ENCODE peak calls at places on chromosomes 13 and 19, in five cellular contexts. One of them, this sample, is unnamed.
A peak's percentile ranks its signal among the peaks of the same experiment; 100 is the strongest.

GRCh38 chr19:48221628-48222027 is 34.1 kb downstream of the CARD8 start:
- DNase-seq in neuronal stem cell: no peak
- DNase-seq in mesenchymal stem cell: no peak
- DNase-seq in H1: no peak
- DNase-seq in IMR-90: no peak
- DNase-seq in this sample: no peak

GRCh38 chr13:62879071-62879470 is 1463.4 kb upstream of the PCDH20 start:
- DNase-seq in mesenchymal stem cell: peak; percentile 37
- DNase-seq in H1: no peak
- DNase-seq in IMR-90: peak; percentile 77
- DNase-seq in neuronal stem cell: no peak
- DNase-seq in this sample: no peak

GRCh38 chr19:55047951-55048350 is 9.9 kb upstream of the GP6 start:
- DNase-seq in mesenchymal stem cell: no peak
- DNase-seq in H1: no peak
- DNase-seq in IMR-90: no peak
- DNase-seq in neuronal stem cell: no peak
- DNase-seq in this sample: no peak

GRCh38 chr13:29816715-29817114 is 33.7 kb downstream of the UBL3 start:
- DNase-seq in neuronal stem cell: no peak
- DNase-seq in IMR-90: no peak
- DNase-seq in H1: no peak
- DNase-seq in mesenchymal stem cell: no peak
- DNase-seq in this sample: no peak

GRCh38 chr19:45716314-45717130 is 14.2 kb downstream of the FBXO46 start:
- DNase-seq in IMR-90: no peak
- DNase-seq in mesenchymal stem cell: peak; percentile 35
- DNase-seq in H1: no peak
- DNase-seq in neuronal stem cell: no peak
- DNase-seq in this sample: no peak

GRCh38 chr13:71828117-71828516 is 38.9 kb downstream of the DACH1 start:
- DNase-seq in H1: no peak
- DNase-seq in neuronal stem cell: no peak
- DNase-seq in mesenchymal stem cell: peak; percentile 42
- DNase-seq in IMR-90: no peak
- DNase-seq in this sample: no peak

GRCh38 chr19:1509589-1510441 is 3.0 kb downstream of the ADAMTSL5 start:
- DNase-seq in neuronal stem cell: no peak
- DNase-seq in IMR-90: no peak
- DNase-seq in H1: no peak
- DNase-seq in mesenchymal stem cell: no peak
- DNase-seq in this sample: no peak

GRCh38 chr19:50796634-50797428 is 6.6 kb downstream of the ACP4 start:
- DNase-seq in neuronal stem cell: no peak
- DNase-seq in IMR-90: no peak
- DNase-seq in H1: no peak
- DNase-seq in mesenchymal stem cell: no peak
- DNase-seq in this sample: no peak

GRCh38 chr19:11505504-11506100 is at the start of gene ZNF653:
- DNase-seq in mesenchymal stem cell: peak; percentile 95
- DNase-seq in IMR-90: peak; percentile 92
- DNase-seq in H1: peak; percentile 98
- DNase-seq in neuronal stem cell: peak; percentile 97
- DNase-seq in this sample: peak; percentile 95

GRCh38 chr19:7506385-7507328 is 9.2 kb upstream of the ZNF358 start:
- DNase-seq in neuronal stem cell: peak; percentile 77
- DNase-seq in IMR-90: peak; percentile 48
- DNase-seq in H1: peak; percentile 98
- DNase-seq in mesenchymal stem cell: peak; percentile 92
- DNase-seq in this sample: peak; percentile 99

GRCh38 chr13:58858870-58859371 is 1227.4 kb downstream of the PCDH17 start:
- DNase-seq in mesenchymal stem cell: no peak
- DNase-seq in IMR-90: no peak
- DNase-seq in neuronal stem cell: no peak
- DNase-seq in H1: no peak
- DNase-seq in this sample: no peak

GRCh38 chr13:59710995-59711701 is 452.6 kb downstream of the DIAPH3 start:
- DNase-seq in mesenchymal stem cell: peak; percentile 46
- DNase-seq in neuronal stem cell: no peak
- DNase-seq in IMR-90: no peak
- DNase-seq in H1: no peak
- DNase-seq in this sample: no peak

GRCh38 chr13:66264976-66265375 is 965.2 kb downstream of the PCDH9 start:
- DNase-seq in mesenchymal stem cell: no peak
- DNase-seq in IMR-90: peak; percentile 1
- DNase-seq in neuronal stem cell: no peak
- DNase-seq in H1: no peak
- DNase-seq in this sample: no peak

GRCh38 chr13:50529154-50529882 is 314.2 kb downstream of the DLEU7 start:
- DNase-seq in mesenchymal stem cell: peak; percentile 52
- DNase-seq in neuronal stem cell: no peak
- DNase-seq in H1: no peak
- DNase-seq in IMR-90: peak; percentile 89
- DNase-seq in this sample: peak; percentile 67

GRCh38 chr19:7926021-7926726 is at the start of gene CTXN1:
- DNase-seq in IMR-90: no peak
- DNase-seq in neuronal stem cell: peak; percentile 72
- DNase-seq in H1: peak; percentile 91
- DNase-seq in mesenchymal stem cell: peak; percentile 75
- DNase-seq in this sample: peak; percentile 71

GRCh38 chr19:52896431-52897148 is 845 bp downstream of the ZNF320 start:
- DNase-seq in mesenchymal stem cell: peak; percentile 46
- DNase-seq in H1: peak; percentile 57
- DNase-seq in IMR-90: peak; percentile 1
- DNase-seq in neuronal stem cell: peak; percentile 2
- DNase-seq in this sample: peak; percentile 40

GRCh38 chr13:20399961-20400360 is 125.7 kb downstream of the CRYL1 start:
- DNase-seq in IMR-90: no peak
- DNase-seq in neuronal stem cell: no peak
- DNase-seq in mesenchymal stem cell: no peak
- DNase-seq in H1: no peak
- DNase-seq in this sample: no peak

GRCh38 chr19:4019578-4019977 is 12.0 kb downstream of the PIAS4 start:
- DNase-seq in H1: no peak
- DNase-seq in neuronal stem cell: no peak
- DNase-seq in mesenchymal stem cell: no peak
- DNase-seq in IMR-90: no peak
- DNase-seq in this sample: no peak

GRCh38 chr19:1618157-1619093 is 13.2 kb upstream of the UQCR11 start:
- DNase-seq in mesenchymal stem cell: no peak
- DNase-seq in neuronal stem cell: no peak
- DNase-seq in H1: peak; percentile 73
- DNase-seq in IMR-90: no peak
- DNase-seq in this sample: peak; percentile 83

GRCh38 chr19:44683434-44684210 is 12.3 kb downstream of the CEACAM19 start:
- DNase-seq in H1: no peak
- DNase-seq in neuronal stem cell: no peak
- DNase-seq in mesenchymal stem cell: no peak
- DNase-seq in IMR-90: no peak
- DNase-seq in this sample: no peak

GRCh38 chr13:20799726-20800416 is 26.1 kb upstream of the EEF1AKMT1 start:
- DNase-seq in H1: no peak
- DNase-seq in neuronal stem cell: no peak
- DNase-seq in mesenchymal stem cell: no peak
- DNase-seq in IMR-90: peak; percentile 32
- DNase-seq in this sample: no peak

GRCh38 chr13:36819811-36820140 is 754 bp downstream of the RFXAP start:
- DNase-seq in mesenchymal stem cell: peak; percentile 40
- DNase-seq in neuronal stem cell: peak; percentile 9
- DNase-seq in IMR-90: peak; percentile 36
- DNase-seq in H1: no peak
- DNase-seq in this sample: peak; percentile 38

GRCh38 chr19:58021541-58022282 is 12.1 kb upstream of the ZSCAN1 start:
- DNase-seq in neuronal stem cell: peak; percentile 33
- DNase-seq in H1: peak; percentile 72
- DNase-seq in mesenchymal stem cell: peak; percentile 23
- DNase-seq in IMR-90: peak; percentile 40
- DNase-seq in this sample: peak; percentile 84

GRCh38 chr19:13881231-13881691 is 4.3 kb downstream of the NANOS3 start:
- DNase-seq in neuronal stem cell: no peak
- DNase-seq in mesenchymal stem cell: peak; percentile 45
- DNase-seq in H1: no peak
- DNase-seq in IMR-90: peak; percentile 27
- DNase-seq in this sample: peak; percentile 84

GRCh38 chr13:110559429-110559943 is 2.0 kb downstream of the RAB20 start:
- DNase-seq in IMR-90: peak; percentile 62
- DNase-seq in H1: no peak
- DNase-seq in neuronal stem cell: no peak
- DNase-seq in mesenchymal stem cell: peak; percentile 48
- DNase-seq in this sample: no peak

GRCh38 chr13:50387124-50387581 is 371.9 kb downstream of the KCNRG start:
- DNase-seq in H1: peak; percentile 54
- DNase-seq in neuronal stem cell: peak; percentile 30
- DNase-seq in IMR-90: peak; percentile 42
- DNase-seq in mesenchymal stem cell: peak; percentile 53
- DNase-seq in this sample: peak; percentile 72

GRCh38 chr19:8335343-8336071 is 7.6 kb downstream of the KANK3 start:
- DNase-seq in neuronal stem cell: no peak
- DNase-seq in mesenchymal stem cell: no peak
- DNase-seq in H1: peak; percentile 81
- DNase-seq in IMR-90: no peak
- DNase-seq in this sample: peak; percentile 73

GRCh38 chr13:71524245-71525002 is 342.6 kb downstream of the DACH1 start:
- DNase-seq in H1: no peak
- DNase-seq in IMR-90: no peak
- DNase-seq in neuronal stem cell: no peak
- DNase-seq in mesenchymal stem cell: no peak
- DNase-seq in this sample: no peak

GRCh38 chr13:76622336-76623045 is 263.7 kb downstream of the KCTD12 start:
- DNase-seq in IMR-90: no peak
- DNase-seq in H1: no peak
- DNase-seq in neuronal stem cell: no peak
- DNase-seq in mesenchymal stem cell: no peak
- DNase-seq in this sample: no peak

GRCh38 chr19:16521715-16522289 is 20.4 kb downstream of the CHERP start:
- DNase-seq in mesenchymal stem cell: no peak
- DNase-seq in H1: no peak
- DNase-seq in neuronal stem cell: no peak
- DNase-seq in IMR-90: no peak
- DNase-seq in this sample: no peak

GRCh38 chr19:16518483-16519229 is 22.5 kb downstream of the C19orf44 start:
- DNase-seq in IMR-90: no peak
- DNase-seq in neuronal stem cell: no peak
- DNase-seq in mesenchymal stem cell: no peak
- DNase-seq in H1: no peak
- DNase-seq in this sample: no peak

GRCh38 chr19:16519230-16519687 is 23.0 kb downstream of the CHERP start:
- DNase-seq in H1: no peak
- DNase-seq in mesenchymal stem cell: no peak
- DNase-seq in neuronal stem cell: no peak
- DNase-seq in IMR-90: no peak
- DNase-seq in this sample: no peak

GRCh38 chr19:16520986-16521624 is 21.1 kb downstream of the CHERP start:
- DNase-seq in mesenchymal stem cell: no peak
- DNase-seq in neuronal stem cell: no peak
- DNase-seq in IMR-90: no peak
- DNase-seq in H1: no peak
- DNase-seq in this sample: no peak

GRCh38 chr19:16520074-16520973 is 21.9 kb downstream of the CHERP start:
- DNase-seq in H1: no peak
- DNase-seq in neuronal stem cell: no peak
- DNase-seq in mesenchymal stem cell: no peak
- DNase-seq in IMR-90: no peak
- DNase-seq in this sample: no peak
- H3K9me3 ChIP-seq in H1: no peaks in the 10 kb centered on the region
- H3K9me3 ChIP-seq in neuronal stem cell: no peaks in the 10 kb centered on the region
- H3K9me3 ChIP-seq in mesenchymal stem cell: no peaks in the 10 kb centered on the region
- H3K9me3 ChIP-seq in IMR-90: no peaks in the 10 kb centered on the region
- H3K9me3 ChIP-seq in this sample: no peaks in the 10 kb centered on the region

DNA sequence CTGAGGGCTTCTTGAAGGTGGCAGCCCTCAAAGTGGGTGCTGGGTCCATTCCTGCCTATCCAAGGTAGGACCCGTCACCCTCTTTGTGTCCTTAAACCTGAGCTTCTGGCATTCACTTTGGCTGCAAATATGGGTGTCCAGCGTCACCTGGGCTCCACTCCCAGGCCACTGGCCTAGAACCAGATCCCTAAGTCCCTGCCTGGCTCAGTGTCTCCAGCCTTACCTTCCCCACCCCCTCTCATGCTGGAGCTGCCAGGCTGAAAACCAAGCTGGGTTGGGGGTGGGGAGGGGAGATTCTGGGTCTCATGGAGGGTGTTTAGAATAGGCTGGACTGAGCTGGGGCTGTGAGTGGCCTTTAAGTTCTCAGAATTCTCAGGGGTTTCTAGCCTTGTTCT is 12.4 kb downstream of the PDE4A start:
- DNase-seq in IMR-90: no peak
- DNase-seq in H1: no peak
- DNase-seq in neuronal stem cell: no peak
- DNase-seq in mesenchymal stem cell: no peak
- DNase-seq in this sample: no peak
- H2BK15ac ChIP-seq in IMR-90: no peak overlapping the region
- H2BK15ac ChIP-seq in H1: peak overlapping the region; percentile 75
- H2BK15ac ChIP-seq in neuronal stem cell: peak overlapping the region; percentile 95
- H2BK15ac ChIP-seq in mesenchymal stem cell: no peak overlapping the region
- H2BK15ac ChIP-seq in this sample: no peak overlapping the region

DNA sequence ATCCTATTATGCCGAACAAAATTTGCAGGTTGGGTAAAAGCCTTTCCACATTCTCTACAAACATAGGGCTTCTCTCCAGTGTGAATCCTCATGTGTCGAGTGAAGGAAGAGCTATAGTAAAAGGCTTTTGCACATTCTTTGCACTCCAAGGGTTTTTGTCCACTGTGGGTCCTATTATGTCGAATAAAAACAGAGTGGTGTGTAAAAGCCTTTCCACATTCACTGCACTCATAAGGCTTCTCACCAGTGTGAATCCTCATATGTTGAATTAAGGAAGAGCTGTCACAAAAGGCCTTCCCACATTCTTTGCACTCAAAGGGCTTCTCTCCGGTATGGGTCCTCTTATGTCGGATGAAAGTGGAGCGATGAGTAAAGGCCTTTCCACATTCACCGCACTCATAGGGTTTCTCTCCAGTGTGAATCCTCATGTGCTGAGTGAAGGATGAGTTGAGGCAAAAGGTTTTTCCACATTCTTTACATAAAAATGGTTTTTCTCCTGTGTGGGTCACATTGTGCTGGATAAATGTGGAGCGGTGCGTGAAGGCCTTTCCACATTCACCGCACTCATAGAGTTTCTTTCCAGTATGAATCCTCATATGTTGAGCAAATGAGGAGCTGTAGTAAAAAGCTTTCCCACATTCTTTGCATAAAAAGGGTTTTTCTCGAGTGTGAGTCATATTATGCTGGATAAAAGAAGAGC is 13.6 kb downstream of the ZNF599 start:
- DNase-seq in IMR-90: no peak
- DNase-seq in mesenchymal stem cell: peak; percentile 1
- DNase-seq in neuronal stem cell: no peak
- DNase-seq in H1: peak; percentile 10
- DNase-seq in this sample: no peak
- H3K9me3 ChIP-seq in IMR-90: peaks cover 59% of the 10 kb centered on the region
- H3K9me3 ChIP-seq in mesenchymal stem cell: peaks cover 100% of the 10 kb centered on the region
- H3K9me3 ChIP-seq in neuronal stem cell: peaks cover 41% of the 10 kb centered on the region
- H3K9me3 ChIP-seq in H1: peaks cover 81% of the 10 kb centered on the region
- H3K9me3 ChIP-seq in this sample: peaks cover 71% of the 10 kb centered on the region

DNA sequence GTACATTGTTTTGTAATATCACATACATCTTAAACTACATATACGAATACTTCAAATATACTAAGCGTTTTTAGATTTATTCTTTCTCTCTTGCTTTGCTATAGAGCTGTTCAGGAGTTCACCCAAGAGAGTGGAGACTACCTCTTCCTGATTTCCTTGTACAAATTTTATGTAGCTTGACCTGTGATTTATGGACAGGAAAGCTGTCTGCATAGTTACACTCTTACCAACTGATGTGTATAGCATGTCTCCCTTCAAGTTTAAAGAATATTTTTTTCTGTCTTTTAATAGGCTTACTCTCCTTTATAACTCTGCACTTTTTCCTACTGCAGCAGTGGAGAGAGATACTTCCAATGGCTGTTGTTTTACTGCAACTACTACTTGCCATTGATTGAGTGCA is 428.7 kb downstream of the NDFIP2 start:
- DNase-seq in mesenchymal stem cell: no peak
- DNase-seq in H1: no peak
- DNase-seq in IMR-90: no peak
- DNase-seq in neuronal stem cell: no peak
- DNase-seq in this sample: no peak
- H2BK15ac ChIP-seq in mesenchymal stem cell: no peak overlapping the region
- H2BK15ac ChIP-seq in H1: no peak overlapping the region
- H2BK15ac ChIP-seq in IMR-90: no peak overlapping the region
- H2BK15ac ChIP-seq in neuronal stem cell: no peak overlapping the region
- H2BK15ac ChIP-seq in this sample: no peak overlapping the region